ENCODE peak calls at places on chromosomes 3 and 15, in nine cellular contexts. F, O, C, K, D, M, Q, G and I are unnamed samples.

GRCh38 chr3:126474498-126475410 is 937 bp downstream of the ZXDC start:
- DNase-seq in F (no peak), D (peak), K (peak), Q (peak), O (no peak), G (peak), C (peak), M (peak), I (peak)

GRCh38 chr3:71753716-71754609 is at the start of gene GPR27:
- DNase-seq in D (peak), O (no peak), G (peak), K (peak), C (peak), F (no peak), M (no peak), Q (peak), I (peak)

GRCh38 chr15:27414168-27414870 is 443.3 kb downstream of the GABRG3 start:
- DNase-seq in C (no peak), Q (peak), D (peak), G (no peak), K (no peak), F (no peak), O (no peak), M (no peak), I (no peak)

GRCh38 chr3:134392336-134392983 is 18.2 kb upstream of the AMOTL2 start:
- DNase-seq in K (no peak), C (peak), M (no peak), O (no peak), Q (no peak), F (no peak), G (no peak), D (no peak), I (no peak)

GRCh38 chr3:167487556-167487955 is 13.7 kb upstream of the SERPINI2 start:
- DNase-seq in G (no peak), Q (no peak), C (no peak), F (no peak), D (no peak), M (no peak), K (no peak), O (no peak), I (peak)

GRCh38 chr3:112813016-112813415 is 33.6 kb downstream of the CD200R1L start:
- DNase-seq in G (no peak), Q (no peak), K (no peak), D (no peak), C (no peak), O (no peak), M (no peak), F (no peak), I (no peak)

GRCh38 chr3:56682458-56683121 is 475 bp downstream of the TASOR start:
- DNase-seq in O (no peak), K (peak), D (peak), C (peak), G (peak), M (peak), F (peak), Q (peak), I (peak)

GRCh38 chr15:60442763-60443162 is 36.2 kb downstream of the ICE2 start:
- DNase-seq in D (peak), K (no peak), M (no peak), O (no peak), G (no peak), F (no peak), C (peak), Q (no peak), I (no peak)

GRCh38 chr3:189249987-189250386 is 78.2 kb downstream of the TPRG1 start:
- DNase-seq in Q (no peak), G (no peak), C (no peak), K (no peak), O (no peak), D (no peak), M (no peak), F (no peak), I (no peak)

GRCh38 chr3:42892807-42893206 is 13.1 kb upstream of the ZNF662 start:
- DNase-seq in Q (no peak), M (no peak), K (no peak), C (no peak), D (no peak), O (no peak), G (no peak), F (no peak), I (no peak)

GRCh38 chr3:13525827-13526625 is 22.9 kb upstream of the FBLN2 start:
- DNase-seq in Q (peak), D (no peak), G (peak), C (no peak), O (no peak), F (no peak), M (no peak), K (no peak), I (peak)

GRCh38 chr3:148710665-148711064 is 13.0 kb downstream of the AGTR1 start:
- DNase-seq in F (no peak), O (no peak), Q (no peak), M (no peak), C (no peak), D (no peak), G (no peak), K (no peak), I (no peak)

GRCh38 chr3:173632945-173633344 is 235.4 kb downstream of the NLGN1 start:
- DNase-seq in G (no peak), M (no peak), K (no peak), Q (no peak), C (no peak), F (no peak), D (no peak), O (no peak), I (no peak)

GRCh38 chr3:16419640-16420039 is 93.9 kb downstream of the RFTN1 start:
- DNase-seq in K (no peak), M (no peak), Q (no peak), C (peak), G (no peak), D (peak), O (no peak), F (no peak), I (no peak)

GRCh38 chr15:101059381-101060341 is 140.5 kb downstream of the LRRK1 start:
- DNase-seq in G (peak), F (no peak), O (no peak), K (peak), C (no peak), D (no peak), Q (no peak), M (no peak), I (no peak)

GRCh38 chr3:10292505-10293419 is at the start of gene GHRL:
- DNase-seq in D (no peak), F (peak), O (peak), K (no peak), G (no peak), M (no peak), C (no peak), Q (no peak), I (no peak)

GRCh38 chr3:10946526-10946925 is 46.0 kb upstream of the SLC6A1 start:
- DNase-seq in G (peak), C (no peak), Q (no peak), O (no peak), K (no peak), F (no peak), D (no peak), M (no peak), I (peak)

GRCh38 chr3:60765788-60766187 is 485.5 kb downstream of the FHIT start:
- DNase-seq in Q (no peak), C (no peak), G (no peak), F (no peak), D (no peak), K (no peak), M (no peak), O (no peak), I (no peak)

GRCh38 chr15:81473177-81473576 is 99.2 kb upstream of the TMC3 start:
- DNase-seq in M (no peak), D (no peak), K (no peak), O (no peak), G (no peak), Q (no peak), F (no peak), C (no peak), I (no peak)

GRCh38 chr15:98506711-98507110 is 141.6 kb upstream of the IGF1R start:
- DNase-seq in C (no peak), Q (no peak), O (no peak), D (no peak), F (no peak), G (no peak), M (no peak), K (peak), I (no peak)

GRCh38 chr3:183764854-183765731 is 60.3 kb downstream of the MAP6D1 start:
- DNase-seq in C (peak), O (no peak), Q (no peak), K (no peak), G (no peak), D (peak), M (no peak), F (no peak), I (peak)

GRCh38 chr15:71066983-71067382 is 48.3 kb upstream of the THSD4 start:
- DNase-seq in K (no peak), M (no peak), G (no peak), C (peak), D (peak), O (no peak), F (no peak), Q (no peak), I (no peak)

GRCh38 chr3:142028174-142028833 is 121.0 kb downstream of the TFDP2 start:
- DNase-seq in C (peak), G (no peak), K (no peak), F (no peak), Q (peak), D (peak), O (peak), M (peak), I (peak)

GRCh38 chr15:96767703-96768434 is 437.4 kb downstream of the NR2F2 start:
- DNase-seq in M (no peak), Q (no peak), G (no peak), O (no peak), K (no peak), F (no peak), D (no peak), C (no peak), I (peak)

GRCh38 chr3:171317133-171317532 is 143.1 kb downstream of the TNIK start:
- DNase-seq in F (no peak), M (no peak), C (no peak), O (peak), Q (no peak), K (no peak), G (no peak), D (no peak), I (no peak)

GRCh38 chr15:67531379-67532059 is 10.6 kb downstream of the C15orf61 start:
- DNase-seq in C (peak), D (peak), K (no peak), Q (no peak), G (no peak), O (no peak), F (no peak), M (no peak), I (peak)

GRCh38 chr3:129239992-129240391 is 9.4 kb upstream of the COPG1 start:
- DNase-seq in G (no peak), D (no peak), C (no peak), F (no peak), Q (no peak), K (no peak), M (no peak), O (no peak), I (no peak)

GRCh38 chr3:183500981-183501704 is 54.4 kb downstream of the KLHL6 start:
- DNase-seq in F (no peak), C (no peak), G (no peak), Q (no peak), O (no peak), D (no peak), M (no peak), K (no peak), I (no peak)

GRCh38 chr3:108838411-108838810 is 15.8 kb downstream of the TRAT1 start:
- DNase-seq in O (no peak), G (no peak), M (no peak), F (no peak), D (no peak), K (no peak), Q (no peak), C (no peak), I (no peak)

GRCh38 chr15:64774556-64775523 is 549 bp downstream of the RBPMS2 start:
- DNase-seq in K (peak), D (no peak), C (no peak), G (peak), M (no peak), F (no peak), O (peak), Q (peak), I (no peak)

GRCh38 chr15:86082619-86083377 is 3.1 kb downstream of the AGBL1 start:
- DNase-seq in D (peak), F (no peak), C (no peak), O (no peak), G (no peak), K (no peak), M (no peak), Q (no peak), I (no peak)

GRCh38 chr3:33144433-33144832 is 30.6 kb downstream of the CRTAP start:
- DNase-seq in Q (peak), M (no peak), K (peak), F (peak), C (no peak), D (no peak), O (peak), G (no peak), I (no peak)

GRCh38 chr15:68176601-68177000 is 28.5 kb downstream of the CALML4 start:
- DNase-seq in F (no peak), D (peak), K (no peak), C (no peak), M (no peak), Q (no peak), G (no peak), O (no peak), I (no peak)

DNA sequence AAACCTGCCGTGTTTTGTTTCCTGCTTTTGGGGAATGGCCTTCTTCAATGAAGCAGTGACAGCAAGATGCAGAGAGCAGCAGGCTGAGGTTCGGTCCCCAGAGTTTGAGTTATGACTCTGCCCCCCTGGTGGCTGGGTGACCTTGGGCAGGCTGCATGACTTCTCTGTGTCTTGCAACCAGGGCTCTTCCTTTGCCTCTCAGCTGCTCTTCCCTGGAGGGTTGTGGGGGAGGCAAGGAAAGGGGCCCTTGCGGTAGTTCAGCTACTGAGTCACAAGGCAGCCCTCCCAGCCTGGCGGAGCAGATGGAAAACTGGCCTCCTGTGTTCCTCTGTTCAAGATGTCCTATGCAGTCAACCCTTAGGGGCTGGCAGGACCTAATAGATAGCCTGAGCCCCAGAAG is 17.1 kb downstream of the CTXND1 start:
- DNase-seq in Q (peak), D (no peak), C (peak), F (no peak), M (peak), K (peak), G (no peak), O (peak), I (peak)
- TF ChIP-seq CTCF in Q (peak), D (peak), C (peak), F (peak), M (peak), K (peak), G (peak), O (peak), I (peak)

GRCh38 chr3:18422972-18423371 is 2.2 kb downstream of the SATB1 start:
- DNase-seq in F (no peak), O (no peak), D (no peak), M (no peak), G (no peak), Q (peak), K (no peak), C (no peak), I (peak)
- H3K9ac ChIP-seq in F (no peak), O (no peak), D (peak), M (peak), G (peak), Q (no peak), K (no peak), C (no peak), I (no peak)

DNA sequence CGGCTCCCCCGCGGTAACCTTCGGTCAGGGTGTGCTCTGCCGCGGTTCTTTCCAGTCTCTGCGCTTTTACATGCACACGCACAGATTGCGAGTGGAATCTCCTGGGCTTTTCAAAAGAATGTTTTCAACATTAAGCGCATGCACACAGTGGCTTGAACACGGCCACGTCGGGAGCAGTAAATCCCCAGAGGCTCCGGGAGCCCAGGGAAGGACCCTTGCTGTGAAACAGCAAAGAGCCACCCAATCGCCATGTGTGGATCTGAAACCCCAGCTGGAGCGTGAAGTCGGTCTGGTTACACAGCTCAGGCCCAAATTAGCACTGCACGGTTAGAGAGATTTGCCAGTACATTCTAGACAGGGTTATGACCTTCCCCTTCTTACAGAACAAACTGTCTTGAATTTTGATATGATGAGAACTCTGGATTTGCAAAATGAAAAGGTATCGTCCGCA is 869 bp upstream of the RGMA start:
- DNase-seq in M (no peak), C (no peak), D (no peak), O (no peak), F (no peak), Q (peak), G (no peak), K (no peak), I (no peak)
- H3K4me3 ChIP-seq in M (no peak), C (no peak), D (no peak), O (no peak), F (no peak), Q (peak), G (no peak), K (peak), I (no peak)

GRCh38 chr3:49804141-49805041 is 1.3 kb downstream of the INKA1 start:
- DNase-seq in O (no peak), K (no peak), F (no peak), Q (no peak), G (peak), C (no peak), M (no peak), D (no peak), I (peak)
- TF ChIP-seq CTCF in O (no peak), K (no peak), F (no peak), Q (no peak), G (no peak), C (no peak), M (no peak), D (no peak), I (no peak)

DNA sequence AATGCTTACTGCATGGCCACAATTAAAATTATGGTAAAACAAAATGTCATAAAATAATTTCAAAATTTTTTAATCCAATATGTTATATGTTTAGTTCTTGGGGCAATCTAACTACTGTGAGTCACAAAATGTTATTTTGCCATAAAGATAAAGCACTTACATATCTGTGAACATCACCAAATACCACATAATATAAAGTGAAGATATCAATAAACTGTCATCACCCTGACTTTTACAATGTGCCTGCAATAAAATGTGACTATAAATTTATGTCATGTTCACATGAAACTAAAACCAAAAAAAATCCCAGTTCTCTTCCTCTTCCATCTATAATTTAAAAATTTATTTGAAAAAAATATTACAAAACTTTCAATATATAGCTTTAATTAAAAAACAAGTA is 191.8 kb downstream of the TBC1D5 start:
- DNase-seq in O (no peak), K (no peak), D (no peak), Q (no peak), C (no peak), M (no peak), G (no peak), F (no peak), I (no peak)
- H3K9ac ChIP-seq in O (no peak), K (no peak), D (no peak), Q (no peak), C (no peak), M (no peak), G (no peak), F (no peak), I (no peak)

GRCh38 chr3:107239703-107240102 is 137.5 kb upstream of the CCDC54 start:
- DNase-seq in Q (no peak), F (no peak), K (no peak), D (no peak), C (no peak), O (no peak), G (no peak), M (no peak), I (no peak)
- H3K4me3 ChIP-seq in Q (peak), F (no peak), K (no peak), D (no peak), C (no peak), O (no peak), G (no peak), M (no peak), I (peak)